ENCODE peak calls at places on chromosomes 2 and 18, in five cellular contexts. M is amniotic stem cell; C is stimulated activated CD4-positive, alpha-beta T cell treated with anti-CD3 and anti-CD28 coated beads, Interleukin-12 subunit alpha, Interleukin-12 subunit beta, amount 100 ng/mL, for 4 hours; Y is GOT3; K is GDM1. F is an unnamed sample.

GRCh38 chr18:76602169-76602568 is 107.1 kb upstream of the ZNF516 start:
- DNase-seq in M (no peak), C (no peak), Y (no peak), K (no peak), F (no peak)

GRCh38 chr18:35073186-35074105 is 32.2 kb downstream of the MAPRE2 start:
- DNase-seq in M (no peak), C (no peak), Y (no peak), K (no peak), F (no peak)

GRCh38 chr18:50151876-50152275 is 43.1 kb downstream of the MYO5B start:
- DNase-seq in M (no peak), C (no peak), Y (no peak), K (no peak), F (no peak)

GRCh38 chr2:235627682-235628081 is 133.8 kb downstream of the AGAP1 start:
- DNase-seq in M (no peak), C (no peak), Y (no peak), K (no peak), F (no peak)

GRCh38 chr2:23673830-23674679 is 252.9 kb downstream of the ATAD2B start:
- DNase-seq in M (no peak), C (no peak), Y (no peak), K (no peak), F (no peak)

GRCh38 chr18:28767781-28768211 is 590.9 kb upstream of the CDH2 start:
- DNase-seq in M (peak; percentile 8), C (no peak), Y (no peak), K (no peak), F (peak; percentile 18)

GRCh38 chr18:57659463-57660102 is 37.9 kb upstream of the NARS1 start:
- DNase-seq in M (no peak), C (no peak), Y (no peak), K (no peak), F (no peak)

GRCh38 chr2:97911210-97911921 is 84.4 kb downstream of the TMEM131 start:
- DNase-seq in M (no peak), C (no peak), Y (no peak), K (peak; percentile 19), F (no peak)

GRCh38 chr2:238098854-238099708 is 1.1 kb upstream of the ESPNL start:
- DNase-seq in M (no peak), C (no peak), Y (no peak), K (no peak), F (peak; percentile 4)

GRCh38 chr2:45651415-45652089 is at the start of gene PRKCE:
- DNase-seq in M (no peak), C (peak; percentile 59), Y (peak; percentile 62), K (peak; percentile 51), F (no peak)

GRCh38 chr2:168034586-168034985 is 212.8 kb downstream of the STK39 start:
- DNase-seq in M (no peak), C (no peak), Y (no peak), K (no peak), F (no peak)

GRCh38 chr2:105746177-105747080 is 1.7 kb downstream of the NCK2 start:
- DNase-seq in M (no peak), C (peak; percentile 89), Y (peak; percentile 4), K (peak; percentile 18), F (no peak)

GRCh38 chr18:48543228-48543627 is 4.4 kb downstream of the CTIF start:
- DNase-seq in M (no peak), C (no peak), Y (no peak), K (no peak), F (no peak)

GRCh38 chr2:241066893-241067341 is 35.2 kb downstream of the MTERF4 start:
- DNase-seq in M (no peak), C (no peak), Y (no peak), K (no peak), F (no peak)

GRCh38 chr2:176553685-176554106 is 284.5 kb downstream of the MTX2 start:
- DNase-seq in M (no peak), C (peak; percentile 22), Y (no peak), K (no peak), F (no peak)

GRCh38 chr2:47429795-47430194 is 26.8 kb downstream of the MSH2 start:
- DNase-seq in M (no peak), C (no peak), Y (no peak), K (no peak), F (no peak)

GRCh38 chr18:25935356-25935755 is 155.1 kb downstream of the SS18 start:
- DNase-seq in M (no peak), C (no peak), Y (no peak), K (no peak), F (no peak)

GRCh38 chr2:222673883-222674282 is 2.4 kb downstream of the MOGAT1 start:
- DNase-seq in M (no peak), C (no peak), Y (no peak), K (no peak), F (no peak)

GRCh38 chr18:32714571-32715148 is 58.2 kb downstream of the KLHL14 start:
- DNase-seq in M (no peak), C (no peak), Y (no peak), K (peak; percentile 41), F (peak; percentile 8)

GRCh38 chr2:135832891-135833290 is 4.1 kb downstream of the LCT start:
- DNase-seq in M (no peak), C (no peak), Y (no peak), K (no peak), F (no peak)

GRCh38 chr2:26890341-26891000 is 42.5 kb downstream of the DPYSL5 start:
- DNase-seq in M (no peak), C (no peak), Y (no peak), K (no peak), F (no peak)

GRCh38 chr18:62523631-62524442 is 1.0 kb downstream of the ZCCHC2 start:
- DNase-seq in M (no peak), C (peak; percentile 53), Y (no peak), K (no peak), F (no peak)

GRCh38 chr18:28916436-28916835 is 739.5 kb upstream of the CDH2 start:
- DNase-seq in M (no peak), C (no peak), Y (no peak), K (no peak), F (no peak)

GRCh38 chr2:240701736-240702639 is 10.3 kb downstream of the AQP12A start:
- DNase-seq in M (no peak), C (no peak), Y (no peak), K (no peak), F (no peak)

GRCh38 chr2:215982465-215982875 is 30.9 kb downstream of the MREG start:
- DNase-seq in M (no peak), C (no peak), Y (no peak), K (no peak), F (no peak)

GRCh38 chr2:239674101-239674980 is 273.5 kb upstream of the HDAC4 start:
- DNase-seq in M (no peak), C (no peak), Y (no peak), K (no peak), F (no peak)

GRCh38 chr2:156474316-156474715 is 38.1 kb downstream of the GPD2 start:
- DNase-seq in M (no peak), C (no peak), Y (no peak), K (no peak), F (no peak)

F was measured in AG09319.